ENCODE peak calls at places on chromosomes 7 and 10, in seven cellular contexts. D is GM12878, W is aorta, J is upper lobe of right lung, Y is spleen, R is tibial artery, T is GM23248. K is an unnamed sample.

GRCh38 chr7:130926021-130926691 is 192.1 kb upstream of the KLF14 start:
- DNase-seq in D (no peak), W (no peak), J (no peak), Y (peak; percentile 86), R (no peak), T (no peak), K (no peak)

GRCh38 chr7:155000795-155001194 is 2.1 kb downstream of the PAXIP1 start:
- DNase-seq in D (no peak), W (no peak), J (no peak), Y (no peak), R (no peak), T (no peak), K (no peak)

GRCh38 chr7:30923009-30923773 is 11.5 kb downstream of the AQP1 start:
- DNase-seq in D (no peak), W (no peak), J (peak; percentile 54), Y (peak; percentile 72), R (peak; percentile 59), T (no peak), K (peak; percentile 72)

GRCh38 chr10:110403593-110403992 is 94.1 kb upstream of the DUSP5 start:
- DNase-seq in D (no peak), W (no peak), J (no peak), Y (no peak), R (no peak), T (no peak), K (no peak)

GRCh38 chr10:12252882-12253546 is 57.0 kb downstream of the CDC123 start:
- DNase-seq in D (no peak), W (no peak), J (no peak), Y (peak; percentile 73), R (no peak), T (peak; percentile 21), K (peak; percentile 14)

GRCh38 chr10:19133992-19134391 is 85.4 kb downstream of the MALRD1 start:
- DNase-seq in D (no peak), W (no peak), J (no peak), Y (no peak), R (no peak), T (no peak), K (no peak)

GRCh38 chr7:92404170-92404614 is 43.1 kb upstream of the GATAD1 start:
- DNase-seq in D (no peak), W (no peak), J (no peak), Y (no peak), R (no peak), T (no peak), K (no peak)

GRCh38 chr10:118216526-118217035 is 125.5 kb downstream of the FAM204A start:
- DNase-seq in D (no peak), W (no peak), J (no peak), Y (no peak), R (no peak), T (no peak), K (no peak)

GRCh38 chr10:20891338-20891714 is 5.8 kb downstream of the NEBL start:
- DNase-seq in D (no peak), W (no peak), J (no peak), Y (no peak), R (no peak), T (peak; percentile 43), K (no peak)

GRCh38 chr10:67268146-67268545 is 342.3 kb downstream of the LRRTM3 start:
- DNase-seq in D (no peak), W (no peak), J (no peak), Y (no peak), R (no peak), T (no peak), K (no peak)

GRCh38 chr10:63611078-63611477 is 89.9 kb downstream of the REEP3 start:
- DNase-seq in D (no peak), W (no peak), J (no peak), Y (no peak), R (no peak), T (peak; percentile 71), K (no peak)

GRCh38 chr10:133167693-133168616 is 7.9 kb downstream of the KNDC1 start:
- DNase-seq in D (no peak), W (peak; percentile 31), J (no peak), Y (no peak), R (peak; percentile 52), T (no peak), K (peak; percentile 76)
- H3K27me3 ChIP-seq in D (no peaks in the 10 kb centered on the region), W (no peaks in the 10 kb centered on the region), J (peaks cover 3% of the 10 kb centered on the region), Y (peaks cover 21% of the 10 kb centered on the region), R (no peaks in the 10 kb centered on the region), T (peaks cover 7% of the 10 kb centered on the region), K (peaks cover 26% of the 10 kb centered on the region)

GRCh38 chr10:99389721-99390480 is 40.5 kb downstream of the GOT1 start:
- DNase-seq in D (no peak), W (no peak), J (no peak), Y (no peak), R (no peak), T (no peak), K (no peak)
- H3K4me3 ChIP-seq in D (no peak overlapping the region), W (no peak overlapping the region), J (no peak overlapping the region), Y (no peak overlapping the region), R (no peak overlapping the region), T (no peak overlapping the region), K (no peak overlapping the region)

GRCh38 chr7:157541796-157542668 is 205.2 kb downstream of the DNAJB6 start:
- DNase-seq in D (no peak), W (no peak), J (peak; percentile 48), Y (peak; percentile 61), R (peak; percentile 35), T (no peak), K (peak; percentile 44)
- H3K27me3 ChIP-seq in D (no peaks in the 10 kb centered on the region), W (no peaks in the 10 kb centered on the region), J (no peaks in the 10 kb centered on the region), Y (no peaks in the 10 kb centered on the region), R (no peaks in the 10 kb centered on the region), T (no peaks in the 10 kb centered on the region), K (no peaks in the 10 kb centered on the region)

DNA sequence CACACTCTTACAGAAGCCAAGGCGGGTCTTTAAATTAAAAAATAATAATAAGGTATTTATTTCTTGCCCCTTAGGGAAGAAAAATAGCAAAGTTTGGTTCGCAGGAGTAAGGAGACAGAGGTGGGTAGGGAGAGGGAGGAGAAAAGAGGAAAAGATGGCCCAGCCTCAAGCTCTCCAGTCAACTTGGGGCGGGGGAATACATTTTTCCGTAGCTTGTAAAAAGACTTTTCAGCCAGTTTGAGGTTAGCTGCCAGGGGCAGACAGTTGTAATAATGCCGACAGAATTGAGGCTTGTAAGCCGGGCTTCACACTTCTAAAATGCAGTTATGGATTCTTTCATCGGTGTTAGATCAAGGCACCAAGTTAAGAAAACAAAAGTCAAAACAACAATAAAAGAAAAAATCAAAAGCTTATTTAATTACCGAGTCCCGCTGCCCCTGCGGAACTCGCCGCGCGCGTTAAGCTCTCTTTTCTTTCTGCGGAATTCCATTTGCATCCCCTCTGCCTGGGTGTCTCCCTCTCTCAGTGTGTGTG is 489 bp upstream of the EVX1 start:
- DNase-seq in D (no peak), W (no peak), J (no peak), Y (no peak), R (no peak), T (no peak), K (no peak)
- H3K4me3 ChIP-seq in D (no peak overlapping the region), W (no peak overlapping the region), J (no peak overlapping the region), Y (no peak overlapping the region), R (peak overlapping the region; percentile 28), T (peak overlapping the region; percentile 46), K (peak overlapping the region; percentile 31)

DNA sequence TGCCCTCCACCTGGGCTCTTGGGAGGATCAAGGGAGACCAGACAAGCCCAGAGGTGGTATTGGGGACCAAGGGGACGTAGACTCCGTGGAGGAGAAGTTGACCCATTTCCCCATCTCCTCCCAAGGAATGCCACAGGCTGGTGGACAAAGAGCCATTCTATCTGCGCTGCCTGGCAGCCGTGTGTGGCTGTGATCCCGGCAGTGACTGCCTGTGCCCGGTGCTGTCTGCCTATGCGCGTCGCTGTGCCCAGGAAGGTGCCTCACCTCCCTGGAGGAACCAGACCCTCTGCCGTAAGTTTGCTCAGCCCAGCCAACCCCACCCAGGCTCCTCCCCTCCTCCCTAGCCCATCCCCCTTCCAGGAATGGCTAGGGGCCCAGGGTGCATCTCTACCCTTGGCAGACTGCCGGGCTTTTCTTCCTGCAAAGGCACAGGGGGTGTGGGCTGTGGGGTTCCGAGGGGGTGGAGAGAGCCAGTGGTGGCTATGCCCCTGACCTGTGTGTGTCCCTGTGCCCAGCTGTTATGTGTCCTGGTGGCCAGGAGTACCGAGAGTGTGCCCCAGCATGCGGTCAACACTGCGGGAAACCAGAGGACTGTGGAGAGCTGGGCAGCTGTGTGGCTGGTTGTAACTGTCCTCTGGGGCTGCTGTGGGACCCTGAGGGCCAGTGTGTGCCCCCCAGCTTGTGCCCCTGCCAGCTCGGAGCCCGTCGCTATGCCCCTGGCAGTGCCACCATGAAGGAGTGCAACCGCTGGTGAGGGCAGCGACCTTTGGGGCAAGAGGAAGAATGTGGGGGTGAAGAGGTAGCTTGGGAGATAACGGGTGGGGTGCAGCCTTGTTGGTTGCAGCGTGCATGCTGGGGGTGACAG is 10.2 kb upstream of the ZNF467 start:
- DNase-seq in D (no peak), W (peak; percentile 41), J (no peak), Y (no peak), R (no peak), T (no peak), K (no peak)
- H3K27me3 ChIP-seq in D (peaks cover under 1% of the 10 kb centered on the region), W (no peaks in the 10 kb centered on the region), J (peaks cover 12% of the 10 kb centered on the region), Y (peaks cover 17% of the 10 kb centered on the region), R (no peaks in the 10 kb centered on the region), T (peaks cover 24% of the 10 kb centered on the region), K (peaks cover 14% of the 10 kb centered on the region)

K was measured in suprapubic skin.